ENCODE peak calls at places on chromosomes 11 and 22, in nine cellular contexts. Z is BE2C, W is HL-60, N is GM20000, Q is endothelial cell of umbilical vein, H is kidney epithelial cell, B is left ventricle myocardium inferior, X is heart right ventricle, A is endothelial cell. T is an unnamed sample.

GRCh38 chr22:47122441-47123000 is 360.1 kb downstream of the TBC1D22A start:
- DNase-seq in W (no peak), Q (no peak), A (no peak), X (no peak), Z (no peak), B (no peak), H (no peak), N (no peak), T (no peak)

GRCh38 chr22:22061085-22062077 is 78.8 kb upstream of the TOP3B start:
- DNase-seq in Q (no peak), W (peak), X (peak), N (no peak), A (no peak), H (no peak), B (peak), Z (no peak), T (no peak)

GRCh38 chr22:40818192-40818746 is 877 bp downstream of the SLC25A17 start:
- DNase-seq in A (no peak), Q (no peak), H (no peak), B (no peak), Z (no peak), X (no peak), W (no peak), N (no peak), T (no peak)

GRCh38 chr22:34067031-34067430 is 146.8 kb upstream of the LARGE1 start:
- DNase-seq in W (no peak), H (no peak), X (no peak), A (no peak), N (no peak), B (no peak), Q (no peak), Z (no peak), T (no peak)

GRCh38 chr11:116842909-116843308 is 5.5 kb upstream of the APOA1 start:
- DNase-seq in W (no peak), Z (no peak), N (no peak), B (no peak), H (no peak), X (no peak), A (no peak), Q (no peak), T (peak)

GRCh38 chr11:47607380-47607779 is 13.2 kb upstream of the C1QTNF4 start:
- DNase-seq in X (peak), H (peak), Q (peak), B (no peak), Z (peak), A (no peak), W (no peak), N (no peak), T (no peak)

GRCh38 chr11:131609317-131609716 is 238.9 kb downstream of the NTM start:
- DNase-seq in B (no peak), W (no peak), N (peak), Q (no peak), H (peak), X (no peak), Z (no peak), A (no peak), T (no peak)

GRCh38 chr22:27747396-27748256 is 53.9 kb downstream of the MN1 start:
- DNase-seq in Z (no peak), W (no peak), X (no peak), N (no peak), B (no peak), H (no peak), Q (no peak), A (no peak), T (no peak)

GRCh38 chr11:78266451-78266850 is 77.7 kb downstream of the USP35 start:
- DNase-seq in Z (no peak), N (no peak), B (no peak), X (no peak), H (no peak), Q (no peak), W (no peak), A (no peak), T (no peak)

GRCh38 chr22:24521791-24522245 is 26.7 kb downstream of the UPB1 start:
- DNase-seq in W (no peak), Z (peak), Q (peak), N (peak), X (no peak), B (no peak), A (peak), H (peak), T (peak)

GRCh38 chr22:49735411-49736311 is 92.0 kb downstream of the BRD1 start:
- DNase-seq in Z (no peak), W (no peak), B (no peak), N (no peak), X (no peak), A (peak), Q (peak), H (no peak), T (no peak)

GRCh38 chr11:57248780-57249383 is 11.8 kb upstream of the APLNR start:
- DNase-seq in H (no peak), X (peak), W (no peak), B (peak), Z (peak), Q (peak), N (peak), A (peak), T (peak)

GRCh38 chr11:33452806-33453205 is 195.6 kb downstream of the HIPK3 start:
- DNase-seq in Z (no peak), X (no peak), N (no peak), H (peak), A (no peak), W (no peak), B (no peak), Q (peak), T (peak)

GRCh38 chr11:34907934-34908593 is 8.1 kb downstream of the APIP start:
- DNase-seq in A (no peak), W (no peak), N (peak), X (no peak), H (no peak), B (no peak), Q (peak), Z (no peak), T (no peak)

GRCh38 chr11:113505046-113505445 is 29.8 kb upstream of the DRD2 start:
- DNase-seq in B (no peak), A (no peak), X (no peak), Q (no peak), H (no peak), N (no peak), W (no peak), Z (no peak), T (no peak)

GRCh38 chr22:47457021-47457420 is 694.6 kb downstream of the TBC1D22A start:
- DNase-seq in W (no peak), Q (no peak), X (no peak), Z (no peak), N (no peak), H (no peak), B (no peak), A (no peak), T (no peak)

GRCh38 chr22:42222140-42222539 is 48.3 kb downstream of the TCF20 start:
- DNase-seq in H (no peak), Q (no peak), B (no peak), A (no peak), X (no peak), W (no peak), N (peak), Z (no peak), T (no peak)

GRCh38 chr22:42228480-42228879 is 42.0 kb downstream of the TCF20 start:
- DNase-seq in Q (no peak), B (no peak), Z (no peak), N (no peak), A (no peak), X (no peak), H (no peak), W (no peak), T (no peak)

GRCh38 chr22:42231929-42232328 is 38.5 kb downstream of the TCF20 start:
- DNase-seq in N (no peak), B (no peak), Z (no peak), A (no peak), X (no peak), Q (no peak), W (no peak), H (no peak), T (no peak)

GRCh38 chr22:42229455-42230149 is 40.9 kb downstream of the TCF20 start:
- DNase-seq in Z (no peak), W (no peak), H (no peak), Q (peak), A (no peak), X (peak), B (no peak), N (no peak), T (no peak)

DNA sequence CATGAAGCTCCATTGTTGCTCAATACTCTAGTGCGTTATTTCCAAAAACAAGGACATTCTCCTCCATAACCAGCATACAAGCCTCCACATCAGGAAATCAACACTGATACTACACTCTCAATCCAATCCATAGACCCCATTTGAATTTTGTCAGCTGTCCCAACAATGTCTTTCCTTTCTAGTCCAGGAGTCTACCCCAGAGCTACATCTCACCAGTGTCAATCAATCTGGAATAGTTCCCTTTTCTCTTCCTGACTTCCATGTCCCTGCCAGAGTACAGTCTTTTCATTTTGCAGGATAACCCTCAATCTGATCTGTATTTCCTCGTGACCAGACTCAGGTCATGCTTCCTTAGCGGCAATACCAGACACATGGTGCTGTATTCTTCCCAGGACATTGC is 43.0 kb downstream of the TCF20 start:
- DNase-seq in B (no peak), X (no peak), A (no peak), Q (no peak), Z (no peak), H (no peak), N (no peak), W (no peak), T (no peak)
- TF ChIP-seq CTCF in B (no peak), X (no peak), A (no peak), Q (no peak), Z (no peak), H (no peak), N (no peak), W (no peak), T (no peak)

DNA sequence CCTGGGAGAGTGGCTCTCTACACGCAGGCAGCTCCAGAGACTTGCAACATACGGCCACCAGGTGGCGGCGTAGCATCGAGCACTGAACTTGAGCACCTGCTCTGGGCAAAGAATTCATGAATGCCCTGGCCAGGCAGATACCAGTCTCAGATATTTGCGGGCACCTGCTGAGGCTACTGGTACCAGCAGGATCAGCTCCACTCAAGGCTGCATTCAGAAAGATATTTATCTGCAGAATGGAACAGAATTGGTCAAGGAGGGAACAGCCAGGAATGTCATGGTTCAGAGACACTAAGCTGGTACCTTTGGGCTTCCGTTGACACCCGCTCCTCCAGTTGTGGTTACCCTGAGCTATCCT is 10.8 kb upstream of the CCDC86 start:
- DNase-seq in H (peak), A (peak), Q (peak), N (peak), W (peak), X (peak), Z (peak), B (peak), T (peak)
- TF ChIP-seq CTCF in H (peak), A (peak), Q (peak), N (peak), W (peak), X (peak), Z (peak), B (peak), T (peak)

DNA sequence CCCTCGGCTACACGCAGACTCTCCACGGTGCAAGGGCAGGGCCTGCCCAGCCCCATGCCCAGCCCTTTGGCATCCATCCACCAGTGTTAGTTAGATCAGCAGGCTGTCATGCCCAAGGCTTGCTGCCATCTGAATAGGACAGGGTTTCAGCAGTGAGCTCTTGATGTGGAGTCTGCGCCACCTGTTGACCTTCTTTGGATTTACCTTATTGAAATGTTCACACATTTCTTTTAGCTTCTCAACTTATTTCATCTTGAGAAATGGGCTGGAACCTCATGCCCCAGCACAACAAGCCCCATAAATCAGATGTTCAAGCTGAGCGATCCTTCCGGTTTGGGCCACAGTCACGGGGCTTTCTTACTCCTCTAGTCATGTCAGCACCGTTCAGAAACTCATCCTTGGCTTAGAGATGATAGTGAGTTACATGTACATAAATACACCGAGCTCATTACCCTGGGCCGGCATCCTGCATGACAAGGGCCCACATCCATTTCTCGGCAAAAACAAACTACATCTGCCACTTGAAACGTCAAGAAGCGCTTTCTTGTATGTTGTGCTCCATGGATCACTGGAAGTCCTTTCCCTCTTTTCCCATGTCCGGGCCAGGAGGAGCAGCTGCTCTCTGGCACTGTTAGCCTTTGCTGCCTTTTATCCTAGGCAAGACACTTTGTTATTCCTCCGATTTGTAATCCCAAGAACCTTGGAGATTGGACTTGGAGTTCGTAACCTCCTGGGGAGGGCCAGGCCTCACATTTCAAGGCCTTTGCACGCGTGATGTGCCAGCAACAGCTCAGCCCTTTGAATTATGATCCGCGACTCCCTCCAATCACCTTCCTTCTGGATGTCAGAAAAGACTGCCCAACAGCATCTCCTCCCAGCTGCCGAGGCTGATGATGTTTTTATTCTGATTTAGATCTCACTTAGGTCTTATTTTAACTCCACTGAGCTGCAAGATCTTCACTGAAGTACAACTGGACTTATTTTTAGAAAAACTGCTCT is 61.9 kb downstream of the PARVB start:
- DNase-seq in B (peak), X (peak), W (peak), Q (peak), Z (peak), N (peak), A (peak), H (peak), T (peak)
- TF ChIP-seq CTCF in B (peak), X (peak), W (peak), Q (peak), Z (peak), N (peak), A (peak), H (peak), T (peak)

GRCh38 chr11:9459573-9460321 is 1.1 kb upstream of the ZNF143 start:
- DNase-seq in N (no peak), Q (peak), B (no peak), Z (no peak), X (no peak), A (no peak), W (no peak), H (no peak), T (peak)

GRCh38 chr11:9462172-9462799 is 1.5 kb downstream of the ZNF143 start:
- DNase-seq in W (no peak), Q (no peak), X (no peak), Z (no peak), H (no peak), A (no peak), B (no peak), N (no peak), T (no peak)

GRCh38 chr11:9461760-9462134 is 935 bp downstream of the ZNF143 start:
- DNase-seq in X (no peak), Z (no peak), W (no peak), H (no peak), N (no peak), B (no peak), Q (peak), A (no peak), T (no peak)

GRCh38 chr11:9460322-9461067 is at the start of gene ZNF143:
- DNase-seq in Q (peak), N (peak), B (peak), A (peak), X (peak), W (peak), Z (peak), H (peak), T (peak)

DNA sequence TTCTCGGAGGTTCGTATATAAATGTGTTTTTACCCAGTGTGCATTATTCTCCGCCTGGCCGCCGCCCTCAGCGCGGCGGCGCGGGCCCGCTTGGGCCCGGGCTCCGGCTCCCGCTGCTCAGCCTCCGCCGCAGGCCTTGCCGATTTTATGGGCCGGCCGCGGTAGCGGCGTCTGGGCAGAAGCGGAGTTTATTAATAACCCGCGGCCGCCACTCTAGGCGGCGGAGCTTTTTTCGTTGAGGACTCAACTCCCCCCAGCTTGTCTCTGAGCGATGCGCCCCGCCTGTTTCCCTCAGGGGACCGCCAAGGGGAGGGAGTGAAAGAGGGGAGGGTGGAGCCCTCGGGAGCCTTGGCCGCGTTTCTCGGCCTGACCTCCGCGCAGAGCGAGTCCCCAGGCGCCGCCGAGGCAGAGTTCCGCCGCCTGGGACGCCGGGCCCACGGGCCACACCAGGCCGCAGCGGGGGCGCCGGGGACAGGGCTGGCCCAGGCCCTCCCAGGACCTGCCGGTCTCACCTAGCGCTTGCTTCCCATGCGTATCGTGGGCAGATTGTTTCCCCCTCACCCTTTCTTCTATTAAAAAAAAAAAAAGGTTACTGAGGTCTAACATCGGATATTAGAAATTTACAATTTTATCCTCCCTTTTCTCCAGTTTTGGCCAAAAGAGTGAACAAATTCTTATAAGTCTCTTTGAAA is 402 bp downstream of the ZNF143 start:
- DNase-seq in N (peak), A (peak), Q (peak), X (peak), H (no peak), Z (peak), W (peak), B (peak), T (peak)
- TF ChIP-seq CTCF in N (no peak), A (no peak), Q (no peak), X (no peak), H (no peak), Z (no peak), W (no peak), B (no peak), T (no peak)

DNA sequence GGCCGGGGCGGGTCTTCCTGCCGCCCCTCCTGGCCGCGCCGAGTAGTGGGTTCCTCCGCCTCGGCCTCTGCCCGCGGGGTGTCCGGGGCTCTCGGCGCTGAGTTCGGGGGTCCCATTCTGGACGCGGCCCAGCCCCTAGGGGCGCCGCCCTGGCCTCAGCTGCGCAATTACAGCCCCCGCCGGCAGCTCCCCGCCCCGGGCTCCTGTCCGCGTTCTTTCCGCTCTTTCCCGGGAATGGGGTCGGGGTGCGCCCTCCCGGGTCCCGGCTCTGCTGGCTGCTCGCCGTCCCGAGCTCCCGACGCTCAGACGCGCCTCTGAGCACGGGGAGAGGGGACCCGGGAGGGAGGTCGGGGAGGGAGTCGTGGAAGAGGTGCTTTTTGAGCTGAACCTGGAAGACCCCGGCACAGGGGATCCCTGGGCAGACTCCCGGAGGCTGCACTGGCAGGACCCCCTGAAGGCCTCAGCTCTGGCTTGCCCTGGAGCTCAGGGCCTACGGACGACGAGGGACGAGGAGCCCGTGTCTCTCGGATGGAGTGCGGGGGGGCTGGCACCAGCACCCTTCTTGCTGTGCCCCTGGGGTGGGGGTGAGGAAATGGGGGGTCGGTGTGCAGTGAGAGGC is 543 bp downstream of the TSPAN4 start:
- DNase-seq in W (no peak), B (no peak), A (no peak), N (no peak), X (no peak), Q (peak), Z (no peak), H (no peak), T (no peak)
- TF ChIP-seq CTCF in W (no peak), B (peak), A (peak), N (no peak), X (no peak), Q (peak), Z (no peak), H (no peak), T (no peak)

DNA sequence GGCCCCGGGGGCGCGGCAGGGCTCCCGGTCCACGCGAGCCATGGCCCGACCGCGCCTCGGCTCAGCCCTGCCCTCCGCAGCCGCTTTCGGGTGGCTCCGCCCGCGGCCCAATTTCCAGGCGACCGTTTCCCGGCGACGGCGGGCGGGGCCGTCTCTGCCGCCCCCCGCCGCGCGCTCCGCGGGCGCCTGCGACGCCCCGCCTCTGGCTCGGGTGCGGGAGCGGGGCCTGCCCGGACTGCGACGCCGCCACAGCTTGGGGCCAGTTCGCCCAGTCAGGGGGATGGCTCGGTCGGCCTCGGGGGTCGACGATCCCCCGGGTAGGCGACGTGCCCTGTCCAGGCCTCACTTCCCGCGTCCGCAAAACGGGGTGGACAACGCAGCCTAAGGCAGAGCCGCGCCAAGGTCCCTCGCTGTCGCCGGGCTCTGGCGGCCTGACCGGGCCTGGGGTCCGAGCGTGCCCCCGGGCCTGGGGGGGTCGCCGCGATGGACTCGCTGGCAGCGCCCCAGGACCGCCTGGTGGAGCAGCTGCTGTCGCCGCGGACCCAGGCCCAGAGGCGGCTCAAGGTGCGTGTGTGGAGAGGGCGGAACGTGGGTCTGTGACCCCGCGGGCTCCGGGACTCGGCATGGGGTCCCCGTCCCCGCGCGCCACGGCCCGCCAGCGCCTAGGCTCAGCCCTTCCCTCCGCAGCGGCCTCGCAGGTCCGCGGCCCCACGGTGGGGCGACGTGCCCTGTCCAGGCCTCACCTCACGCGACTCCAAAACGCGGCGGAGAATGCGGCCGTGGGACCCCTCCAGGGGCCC is 4.2 kb downstream of the SEPTIN5 start:
- DNase-seq in Q (no peak), A (no peak), H (no peak), W (no peak), X (no peak), N (peak), B (no peak), Z (no peak), T (no peak)
- TF ChIP-seq CTCF in Q (no peak), A (peak), H (no peak), W (no peak), X (peak), N (no peak), B (peak), Z (no peak), T (no peak)

T was measured in Calu3.